ENCODE peak calls at places on chromosomes 3 and 15, in five cellular contexts. W is choroid plexus epithelial cell; A is stomach; R is CD4-positive, alpha-beta T cell; O is AG04450. Q is an unnamed sample.

GRCh38 chr3:71372911-71373637 is 210.5 kb downstream of the FOXP1 start:
- DNase-seq in W (no peak), A (no peak), R (no peak), O (no peak), Q (no peak)

GRCh38 chr3:8560608-8561007 is 59.0 kb downstream of the LMCD1 start:
- DNase-seq in W (peak), A (no peak), R (no peak), O (peak), Q (no peak)

GRCh38 chr3:145727416-145727930 is 433.5 kb downstream of the PLOD2 start:
- DNase-seq in W (no peak), A (no peak), R (no peak), O (no peak), Q (no peak)

GRCh38 chr3:49238274-49239127 is 38.5 kb downstream of the C3orf62 start:
- DNase-seq in W (peak), A (peak), R (no peak), O (no peak), Q (no peak)

GRCh38 chr3:48042071-48042760 is 26.0 kb upstream of the MAP4 start:
- DNase-seq in W (peak), A (no peak), R (no peak), O (no peak), Q (no peak)

GRCh38 chr15:88830016-88830415 is 26.8 kb downstream of the ACAN start:
- DNase-seq in W (no peak), A (no peak), R (no peak), O (no peak), Q (no peak)

GRCh38 chr3:193737191-193737751 is 144.3 kb downstream of the OPA1 start:
- DNase-seq in W (no peak), A (no peak), R (no peak), O (no peak), Q (no peak)

GRCh38 chr3:113631573-113631972 is 64.9 kb downstream of the USF3 start:
- DNase-seq in W (no peak), A (no peak), R (no peak), O (no peak), Q (no peak)

GRCh38 chr15:70923311-70924080 is 30.9 kb downstream of the LRRC49 start:
- DNase-seq in W (peak), A (no peak), R (no peak), O (no peak), Q (no peak)

DNA sequence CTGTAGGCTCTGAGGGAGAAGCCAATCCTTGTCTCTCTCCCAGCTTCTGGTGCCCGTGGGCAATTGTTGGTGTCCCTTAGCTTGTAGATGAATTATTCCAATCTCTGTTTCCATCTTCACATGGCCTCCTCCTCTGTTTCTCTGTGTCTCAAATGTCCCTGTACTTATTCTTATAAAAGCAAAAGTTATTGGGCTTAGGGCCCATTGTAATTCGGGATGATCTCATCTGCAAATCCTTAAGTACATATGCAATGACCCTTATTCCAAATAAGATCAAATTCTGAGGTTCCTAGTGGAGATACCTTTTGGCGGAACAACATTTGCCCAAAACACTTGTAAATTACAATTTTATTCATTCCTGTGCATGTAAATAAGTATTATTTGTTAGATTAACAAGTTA is 147.4 kb upstream of the EPHA3 start:
- DNase-seq in W (no peak), A (no peak), R (no peak), O (no peak), Q (no peak)
- TF ChIP-seq CTCF in W (no peak), A (no peak), R (no peak), O (no peak), Q (no peak)

DNA sequence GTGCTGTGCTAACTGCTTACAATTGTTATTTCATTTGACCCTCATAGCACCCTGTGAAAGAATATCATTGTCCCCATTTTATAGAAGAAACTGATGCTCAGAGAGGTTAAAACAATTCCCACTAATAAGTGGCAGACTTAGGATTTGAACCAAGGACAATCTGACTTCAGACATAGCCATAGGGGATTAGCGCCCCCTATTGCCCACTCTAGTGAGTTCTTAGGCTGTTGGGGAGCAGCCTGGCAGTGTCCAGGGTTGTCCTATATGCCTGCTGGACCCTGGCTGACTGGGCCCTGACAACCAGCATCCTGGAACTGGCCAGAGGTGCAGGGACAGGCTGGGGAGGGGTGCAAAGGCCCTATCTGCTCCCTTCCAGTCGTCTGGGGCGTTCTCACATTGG is 15.4 kb downstream of the DPH3 start:
- DNase-seq in W (peak), A (no peak), R (no peak), O (no peak), Q (peak)
- TF ChIP-seq CTCF in W (peak), A (no peak), R (peak), O (peak), Q (peak)

DNA sequence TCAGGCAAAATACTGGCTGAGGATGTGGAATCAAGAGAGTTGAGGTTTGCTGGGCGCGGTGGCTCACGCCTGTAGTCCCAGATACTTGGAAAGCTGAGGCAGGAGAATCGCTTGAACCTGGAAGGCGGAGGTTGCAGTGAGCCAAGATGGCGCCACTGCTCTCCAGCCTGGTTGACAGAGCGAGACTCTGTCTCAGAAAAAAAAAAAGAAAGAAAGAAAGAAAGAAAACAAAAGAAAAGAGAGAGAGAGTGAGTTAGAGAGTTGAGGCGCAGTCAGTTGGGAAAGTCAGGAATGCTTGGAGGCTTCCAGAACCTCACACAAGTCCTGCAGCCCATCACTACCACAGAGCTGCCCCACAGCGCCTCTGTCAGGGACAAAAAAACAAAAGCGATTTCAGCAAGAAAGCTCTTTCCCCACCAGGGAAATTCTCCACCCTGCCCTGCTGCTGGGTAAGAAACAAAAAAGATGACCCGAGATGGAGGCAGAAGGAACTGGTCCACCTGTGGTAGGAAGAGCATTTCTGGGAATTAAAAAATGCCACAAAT is 13.8 kb downstream of the HDC start:
- DNase-seq in W (no peak), A (no peak), R (no peak), O (no peak), Q (no peak)
- TF ChIP-seq CTCF in W (no peak), A (no peak), R (no peak), O (no peak), Q (no peak)

DNA sequence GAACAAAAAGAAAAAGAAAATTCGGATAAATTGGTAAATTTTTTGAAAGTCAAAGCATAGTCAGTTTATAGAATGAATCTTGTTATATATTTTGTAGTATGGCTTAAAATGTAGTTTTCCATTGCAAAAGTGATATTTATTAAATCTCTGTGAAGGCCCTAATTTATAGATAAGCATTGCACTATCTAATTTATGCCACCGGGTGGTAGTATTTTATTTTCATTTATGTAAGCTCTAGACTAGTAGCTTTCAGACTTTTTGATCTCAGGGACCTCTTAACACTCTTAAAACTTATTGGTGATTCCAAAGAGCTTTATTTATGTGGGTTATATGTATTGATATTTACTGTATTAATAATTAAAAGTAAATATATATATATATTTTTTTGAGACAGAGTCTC is 133.9 kb upstream of the LRRFIP2 start:
- DNase-seq in W (peak), A (no peak), R (no peak), O (no peak), Q (no peak)
- TF ChIP-seq CTCF in W (no peak), A (peak), R (peak), O (peak), Q (peak)

GRCh38 chr3:44000586-44000985 is 241.1 kb upstream of the TOPAZ1 start:
- DNase-seq in W (no peak), A (no peak), R (no peak), O (no peak), Q (no peak)

GRCh38 chr3:43999920-44000319 is 241.8 kb upstream of the TOPAZ1 start:
- DNase-seq in W (no peak), A (no peak), R (no peak), O (no peak), Q (no peak)

GRCh38 chr3:43998374-43998840 is 243.3 kb upstream of the TOPAZ1 start:
- DNase-seq in W (no peak), A (no peak), R (no peak), O (no peak), Q (peak)

GRCh38 chr3:43997788-43998373 is 243.8 kb upstream of the TOPAZ1 start:
- DNase-seq in W (no peak), A (no peak), R (no peak), O (no peak), Q (peak)

DNA sequence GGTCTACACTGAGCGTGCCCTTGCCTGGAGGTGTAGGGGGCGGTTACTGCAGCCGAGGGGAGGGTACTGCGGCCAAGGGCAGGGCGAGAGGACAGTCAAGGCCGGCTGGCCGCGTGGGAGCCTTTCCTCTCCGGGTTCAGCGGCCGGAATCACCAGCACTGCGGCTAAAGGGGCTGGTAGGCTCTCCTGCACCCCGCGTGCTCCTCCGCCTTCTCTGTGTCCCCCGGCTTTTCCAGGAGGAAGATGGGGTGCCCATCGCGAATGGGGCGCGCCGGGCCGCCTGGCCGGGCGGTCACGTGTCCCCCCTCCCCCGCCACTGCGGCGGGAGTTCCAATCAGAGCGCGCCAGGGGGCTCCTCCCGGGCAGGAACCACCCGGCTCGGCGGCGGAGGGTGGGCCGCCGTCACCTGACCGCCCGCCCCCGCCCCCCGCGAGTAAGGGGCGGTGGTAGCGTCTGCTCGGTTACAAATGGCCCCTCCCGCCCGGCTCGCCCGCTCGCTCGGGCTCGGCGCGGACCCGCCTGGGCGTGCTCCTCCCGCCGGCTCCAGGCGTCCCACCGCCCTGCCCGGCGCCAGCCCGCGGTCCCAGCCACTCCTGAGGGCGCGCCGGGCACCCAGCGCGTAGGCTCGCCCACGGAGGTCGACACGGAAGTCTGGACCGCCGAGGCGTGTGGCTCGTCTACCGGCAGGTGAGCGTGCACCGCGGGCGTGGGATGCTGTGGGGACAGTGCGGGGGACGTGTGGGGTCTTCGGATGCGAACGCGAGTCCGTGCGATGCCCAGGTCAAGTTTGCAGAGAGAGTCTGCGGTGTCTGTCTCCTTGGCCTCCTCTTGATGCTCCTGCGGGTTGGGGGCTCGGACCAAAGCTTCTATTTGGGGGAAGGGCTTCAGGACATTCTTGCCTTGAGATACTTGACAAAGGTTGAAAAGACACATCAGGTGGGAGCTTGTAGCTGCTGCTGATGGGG is 242.6 kb upstream of the TOPAZ1 start:
- DNase-seq in W (peak), A (no peak), R (no peak), O (no peak), Q (peak)
- TF ChIP-seq CTCF in W (no peak), A (no peak), R (no peak), O (no peak), Q (no peak)

DNA sequence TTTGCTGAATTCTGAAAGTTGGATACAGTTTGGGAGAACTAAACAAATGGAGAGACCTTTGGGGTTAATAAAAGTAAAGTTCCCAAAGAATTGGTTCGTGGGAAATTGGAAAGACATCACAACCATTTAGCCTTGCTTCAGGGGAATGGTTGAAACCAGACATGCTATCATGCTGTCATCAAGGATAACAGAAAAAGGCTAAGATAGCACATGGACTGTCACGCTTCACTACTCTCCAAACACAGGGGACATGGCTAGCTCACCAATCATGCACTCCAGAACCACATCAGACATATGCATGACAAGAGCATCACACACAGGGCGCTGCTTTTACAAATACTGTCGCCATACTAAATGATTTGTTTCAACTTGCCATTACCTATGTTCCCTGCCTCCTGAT is 671.7 kb upstream of the ROBO1 start:
- DNase-seq in W (no peak), A (no peak), R (no peak), O (no peak), Q (peak)
- TF ChIP-seq CTCF in W (no peak), A (no peak), R (no peak), O (no peak), Q (no peak)

GRCh38 chr15:51688863-51689262 is 7.6 kb downstream of the SCG3 start:
- DNase-seq in W (peak), A (no peak), R (no peak), O (no peak), Q (no peak)
- TF ChIP-seq CTCF in W (peak), A (no peak), R (peak), O (peak), Q (no peak)

DNA sequence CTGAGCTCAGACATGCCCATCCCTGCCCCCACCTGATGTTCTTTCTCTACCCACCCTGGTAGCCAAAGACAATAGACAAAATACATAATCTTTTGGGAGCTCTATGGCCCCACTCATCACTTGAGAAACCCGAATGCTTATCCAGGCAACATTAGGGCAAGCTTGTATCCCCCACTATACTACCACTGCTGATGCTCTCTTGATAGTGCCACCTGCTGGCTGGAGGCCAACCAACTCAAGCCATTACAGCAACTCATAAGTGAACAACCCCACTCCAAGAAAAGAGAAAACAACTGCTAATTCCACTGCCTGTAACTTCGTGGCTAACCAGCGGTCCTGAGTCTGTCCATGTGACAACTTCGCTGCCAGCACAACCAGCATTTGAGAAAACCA is 342.5 kb upstream of the TGFBR2 start:
- DNase-seq in W (no peak), A (no peak), R (no peak), O (no peak), Q (no peak)
- TF ChIP-seq CTCF in W (no peak), A (no peak), R (no peak), O (no peak), Q (no peak)

Q was measured in glutamatergic neuron.